ENCODE peak calls at places on chromosomes 13 and 19, in six cellular contexts. N, P, Q, F, U and R are unnamed samples.

GRCh38 chr13:27043013-27043412 is 128.6 kb downstream of the USP12 start:
- DNase-seq in N (no peak), P (no peak), Q (no peak), F (peak), U (peak), R (peak)

GRCh38 chr19:7210359-7210758 is 83.9 kb downstream of the INSR start:
- DNase-seq in N (no peak), P (no peak), Q (no peak), F (no peak), U (no peak), R (no peak)

GRCh38 chr19:41426116-41426841 is 895 bp downstream of the B3GNT8 start:
- DNase-seq in N (no peak), P (no peak), Q (no peak), F (no peak), U (no peak), R (no peak)

GRCh38 chr19:23817519-23817918 is 58.8 kb upstream of the ZNF681 start:
- DNase-seq in N (peak), P (peak), Q (peak), F (peak), U (peak), R (peak)

GRCh38 chr13:94412870-94413269 is 66.6 kb downstream of the DCT start:
- DNase-seq in N (no peak), P (no peak), Q (no peak), F (no peak), U (no peak), R (no peak)

GRCh38 chr13:101139076-101139475 is 277.2 kb downstream of the NALCN start:
- DNase-seq in N (no peak), P (no peak), Q (no peak), F (no peak), U (no peak), R (no peak)

GRCh38 chr19:35273686-35274259 is 5.0 kb downstream of the USF2 start:
- DNase-seq in N (no peak), P (no peak), Q (no peak), F (no peak), U (no peak), R (no peak)

GRCh38 chr13:111915104-111915551 is 151.8 kb upstream of the SOX1 start:
- DNase-seq in N (no peak), P (no peak), Q (peak), F (no peak), U (no peak), R (no peak)

GRCh38 chr19:1747285-1748114 is 5.8 kb upstream of the ONECUT3 start:
- DNase-seq in N (no peak), P (no peak), Q (no peak), F (peak), U (peak), R (peak)

GRCh38 chr13:76522083-76522755 is 364.0 kb downstream of the KCTD12 start:
- DNase-seq in N (no peak), P (no peak), Q (no peak), F (peak), U (no peak), R (no peak)

GRCh38 chr19:21482863-21483276 is 22.5 kb upstream of the ZNF429 start:
- DNase-seq in N (peak), P (peak), Q (peak), F (no peak), U (peak), R (peak)

GRCh38 chr13:34555988-34556387 is 386.1 kb upstream of the NBEA start:
- DNase-seq in N (no peak), P (no peak), Q (no peak), F (no peak), U (no peak), R (no peak)

GRCh38 chr19:56170261-56170660 is 5.5 kb upstream of the GALP start:
- DNase-seq in N (no peak), P (no peak), Q (peak), F (peak), U (peak), R (peak)

GRCh38 chr13:35714588-35714987 is 238.1 kb upstream of the MAB21L1 start:
- DNase-seq in N (no peak), P (no peak), Q (no peak), F (no peak), U (no peak), R (no peak)

GRCh38 chr19:43598445-43599240 is 2.2 kb downstream of the ZNF576 start:
- DNase-seq in N (no peak), P (no peak), Q (no peak), F (no peak), U (no peak), R (no peak)

GRCh38 chr13:39900106-39900750 is 244.8 kb downstream of the COG6 start:
- DNase-seq in N (no peak), P (no peak), Q (no peak), F (peak), U (no peak), R (no peak)

GRCh38 chr13:106302011-106302410 is 233.5 kb downstream of the EFNB2 start:
- DNase-seq in N (no peak), P (no peak), Q (no peak), F (no peak), U (no peak), R (no peak)

GRCh38 chr13:23505007-23505406 is 65.2 kb upstream of the TNFRSF19 start:
- DNase-seq in N (no peak), P (no peak), Q (no peak), F (peak), U (no peak), R (no peak)

GRCh38 chr13:29319451-29319850 is 276.0 kb downstream of the SLC7A1 start:
- DNase-seq in N (no peak), P (no peak), Q (no peak), F (no peak), U (no peak), R (no peak)

GRCh38 chr19:12166596-12166995 is 3.7 kb downstream of the ZNF136 start:
- DNase-seq in N (no peak), P (no peak), Q (no peak), F (peak), U (no peak), R (peak)

GRCh38 chr13:60887711-60888110 is 490.7 kb downstream of the TDRD3 start:
- DNase-seq in N (no peak), P (no peak), Q (no peak), F (no peak), U (no peak), R (no peak)

GRCh38 chr13:79810018-79810417 is 329.1 kb downstream of the NDFIP2 start:
- DNase-seq in N (no peak), P (no peak), Q (no peak), F (no peak), U (no peak), R (no peak)

GRCh38 chr19:35828694-35829301 is 16.2 kb upstream of the PRODH2 start:
- DNase-seq in N (peak), P (peak), Q (peak), F (peak), U (peak), R (no peak)

GRCh38 chr19:8001995-8002849 is 3.2 kb downstream of the ELAVL1 start:
- DNase-seq in N (peak), P (peak), Q (peak), F (peak), U (peak), R (peak)

GRCh38 chr13:20381401-20381800 is 144.3 kb downstream of the CRYL1 start:
- DNase-seq in N (no peak), P (no peak), Q (no peak), F (no peak), U (no peak), R (no peak)

GRCh38 chr19:55535579-55536350 is 1.2 kb downstream of the SBK2 start:
- DNase-seq in N (no peak), P (no peak), Q (no peak), F (no peak), U (no peak), R (no peak)

GRCh38 chr13:36787181-36787580 is 31.8 kb upstream of the RFXAP start:
- DNase-seq in N (no peak), P (no peak), Q (no peak), F (no peak), U (no peak), R (no peak)

GRCh38 chr13:40348096-40348679 is 318.3 kb downstream of the FOXO1 start:
- DNase-seq in N (no peak), P (no peak), Q (no peak), F (no peak), U (no peak), R (no peak)

GRCh38 chr19:28961772-28962500 is 251.0 kb downstream of the UQCRFS1 start:
- DNase-seq in N (no peak), P (no peak), Q (no peak), F (peak), U (no peak), R (no peak)

GRCh38 chr13:50401721-50402510 is 386.7 kb downstream of the KCNRG start:
- DNase-seq in N (no peak), P (no peak), Q (no peak), F (peak), U (no peak), R (no peak)

GRCh38 chr13:29294869-29295268 is 300.6 kb downstream of the SLC7A1 start:
- DNase-seq in N (no peak), P (no peak), Q (no peak), F (no peak), U (no peak), R (no peak)

GRCh38 chr19:4542896-4543351 is 3.1 kb upstream of the LRG1 start:
- DNase-seq in N (no peak), P (no peak), Q (no peak), F (no peak), U (no peak), R (no peak)

GRCh38 chr13:76161143-76161542 is 525.0 kb downstream of the LMO7 start:
- DNase-seq in N (no peak), P (no peak), Q (no peak), F (peak), U (no peak), R (no peak)

GRCh38 chr13:38685974-38686571 is 804 bp upstream of the FREM2 start:
- DNase-seq in N (no peak), P (no peak), Q (no peak), F (no peak), U (peak), R (no peak)

GRCh38 chr13:32426981-32427851 is 714 bp downstream of the N4BP2L1 start:
- DNase-seq in N (peak), P (peak), Q (peak), F (peak), U (no peak), R (no peak)

GRCh38 chr13:45584816-45585215 is 30.7 kb downstream of the ERICH6B start:
- DNase-seq in N (no peak), P (no peak), Q (no peak), F (no peak), U (peak), R (no peak)

GRCh38 chr19:39212377-39212742 is 8.3 kb upstream of the SYCN start:
- DNase-seq in N (peak), P (no peak), Q (peak), F (no peak), U (peak), R (no peak)

GRCh38 chr13:78323040-78323439 is 280.3 kb downstream of the POU4F1 start:
- DNase-seq in N (no peak), P (no peak), Q (no peak), F (no peak), U (no peak), R (no peak)

GRCh38 chr13:113448885-113449692 is 4.2 kb downstream of the ADPRHL1 start:
- DNase-seq in N (peak), P (peak), Q (peak), F (no peak), U (peak), R (no peak)

GRCh38 chr13:113449693-113450347 is 3.5 kb downstream of the ADPRHL1 start:
- DNase-seq in N (no peak), P (no peak), Q (no peak), F (no peak), U (no peak), R (no peak)

GRCh38 chr13:113453962-113454361 is 674 bp upstream of the ADPRHL1 start:
- DNase-seq in N (no peak), P (peak), Q (no peak), F (no peak), U (no peak), R (no peak)

GRCh38 chr13:113452942-113453901 is at the start of gene ADPRHL1:
- DNase-seq in N (no peak), P (peak), Q (no peak), F (no peak), U (no peak), R (no peak)

GRCh38 chr13:113451951-113452421 is 1.3 kb downstream of the ADPRHL1 start:
- DNase-seq in N (no peak), P (no peak), Q (no peak), F (no peak), U (no peak), R (no peak)
- TF ChIP-seq POLR2A in N (no peak), P (no peak), Q (no peak), F (no peak), U (no peak), R (no peak)

GRCh38 chr13:51673165-51673564 is 88.9 kb downstream of the WDFY2 start:
- DNase-seq in N (no peak), P (no peak), Q (no peak), F (no peak), U (no peak), R (no peak)

GRCh38 chr13:51674276-51674675 is 90.0 kb downstream of the WDFY2 start:
- DNase-seq in N (peak), P (no peak), Q (no peak), F (no peak), U (no peak), R (no peak)

GRCh38 chr13:51675877-51676276 is 91.6 kb downstream of the WDFY2 start:
- DNase-seq in N (no peak), P (no peak), Q (no peak), F (no peak), U (no peak), R (no peak)

GRCh38 chr13:51676739-51677138 is 92.5 kb downstream of the WDFY2 start:
- DNase-seq in N (no peak), P (no peak), Q (no peak), F (no peak), U (no peak), R (no peak)

GRCh38 chr13:51675385-51675784 is 91.1 kb downstream of the WDFY2 start:
- DNase-seq in N (no peak), P (no peak), Q (no peak), F (no peak), U (no peak), R (no peak)
- TF ChIP-seq POLR2A in N (no peak), P (no peak), Q (no peak), F (no peak), U (no peak), R (no peak)

DNA sequence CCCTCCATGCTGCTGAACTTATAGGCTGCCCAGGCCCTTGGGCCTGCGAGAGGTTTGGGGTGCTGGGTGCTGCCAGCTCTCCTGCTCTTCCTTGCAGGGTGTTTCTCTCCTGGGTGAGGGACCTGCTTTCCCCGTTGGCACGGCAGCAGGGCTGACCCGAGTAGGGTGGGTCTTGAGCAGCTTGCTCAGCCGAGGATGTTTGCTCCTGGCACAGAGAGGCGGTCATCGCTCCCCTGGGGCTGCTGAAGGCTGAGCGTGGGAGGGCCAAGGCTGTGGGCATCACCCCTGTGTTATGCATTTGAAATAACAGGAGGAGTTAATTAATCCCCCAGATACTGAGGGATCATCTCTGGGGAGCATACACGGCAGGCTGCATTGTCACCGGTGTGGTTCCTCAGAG is 5.3 kb downstream of the KCTD15 start:
- DNase-seq in N (no peak), P (no peak), Q (no peak), F (no peak), U (no peak), R (no peak)
- TF ChIP-seq POLR2A in N (no peak), P (no peak), Q (no peak), F (no peak), U (no peak), R (no peak)

GRCh38 chr19:10419646-10420443 is 493 bp upstream of the PDE4A start:
- DNase-seq in N (no peak), P (no peak), Q (no peak), F (peak), U (peak), R (peak)
- TF ChIP-seq POLR2A in N (no peak), P (no peak), Q (no peak), F (peak), U (no peak), R (no peak)

GRCh38 chr13:52419080-52419479 is 13.1 kb upstream of the THSD1 start:
- DNase-seq in N (no peak), P (no peak), Q (no peak), F (no peak), U (no peak), R (no peak)
- TF ChIP-seq POLR2A in N (no peak), P (no peak), Q (no peak), F (no peak), U (no peak), R (no peak)

GRCh38 chr19:51983361-51983760 is 3.3 kb downstream of the ZNF350 start:
- DNase-seq in N (no peak), P (no peak), Q (no peak), F (no peak), U (no peak), R (no peak)

GRCh38 chr19:51986309-51987291 is at the start of gene ZNF350:
- DNase-seq in N (peak), P (peak), Q (peak), F (peak), U (peak), R (peak)
- TF ChIP-seq POLR2A in N (peak), P (peak), Q (peak), F (peak), U (no peak), R (no peak)

GRCh38 chr19:18439025-18439909 is 1.3 kb upstream of the ISYNA1 start:
- DNase-seq in N (no peak), P (peak), Q (peak), F (peak), U (no peak), R (no peak)

GRCh38 chr19:18435848-18436631 is 1.9 kb downstream of the ISYNA1 start:
- DNase-seq in N (no peak), P (peak), Q (peak), F (no peak), U (no peak), R (no peak)

GRCh38 chr19:18436651-18437478 is 1.1 kb downstream of the ISYNA1 start:
- DNase-seq in N (peak), P (peak), Q (peak), F (peak), U (peak), R (peak)

GRCh38 chr19:18438331-18439024 is 545 bp upstream of the ISYNA1 start:
- DNase-seq in N (no peak), P (peak), Q (peak), F (no peak), U (no peak), R (no peak)

GRCh38 chr19:18437481-18438330 is at the start of gene ISYNA1:
- DNase-seq in N (peak), P (peak), Q (peak), F (peak), U (peak), R (no peak)
- TF ChIP-seq POLR2A in N (no peak), P (no peak), Q (no peak), F (no peak), U (peak), R (peak)